ENCODE peak calls at places on chromosomes 6 and 20, in eight cellular contexts. D is NCI-H526 treated with DMSO at 0.1 percent for 48 hours; Q is cardiac fibroblast; P is GM23338; N is upper lobe of right lung; X is stimulated activated CD4-positive, alpha-beta T cell treated with anti-CD3 and anti-CD28 coated beads, Interleukin-2, amount 100 ng/mL, for 48 hours; E is CD8-positive, alpha-beta memory T cell; J is amniotic stem cell. H is an unnamed sample.

GRCh38 chr6:27251672-27252251 is 4.3 kb downstream of the PRSS16 start:
- DNase-seq in D (peak; percentile 45), Q (peak; percentile 52), P (peak; percentile 98), N (peak; percentile 94), X (peak; percentile 53), E (peak; percentile 53), J (no peak), H (peak; percentile 89)

GRCh38 chr6:150579611-150580010 is 20.1 kb upstream of the PLEKHG1 start:
- DNase-seq in D (no peak), Q (no peak), P (no peak), N (no peak), X (no peak), E (no peak), J (no peak), H (no peak)

GRCh38 chr20:57208198-57208597 is 58.2 kb downstream of the BMP7 start:
- DNase-seq in D (no peak), Q (no peak), P (no peak), N (no peak), X (no peak), E (no peak), J (no peak), H (no peak)

GRCh38 chr6:8069887-8070286 is 5.7 kb upstream of the BLOC1S5 start:
- DNase-seq in D (no peak), Q (no peak), P (no peak), N (no peak), X (no peak), E (no peak), J (no peak), H (no peak)

GRCh38 chr6:53424300-53424699 is 75.5 kb upstream of the ELOVL5 start:
- DNase-seq in D (no peak), Q (no peak), P (no peak), N (no peak), X (no peak), E (no peak), J (no peak), H (no peak)

GRCh38 chr6:122069933-122070332 is 329.5 kb upstream of the HSF2 start:
- DNase-seq in D (no peak), Q (no peak), P (no peak), N (no peak), X (no peak), E (no peak), J (no peak), H (no peak)

GRCh38 chr6:31826793-31827285 is 699 bp upstream of the HSPA1B start:
- DNase-seq in D (no peak), Q (peak; percentile 97), P (peak; percentile 83), N (peak; percentile 92), X (no peak), E (no peak), J (peak; percentile 76), H (no peak)

GRCh38 chr20:17648782-17649730 is 33.0 kb downstream of the RRBP1 start:
- DNase-seq in D (peak; percentile 41), Q (no peak), P (peak; percentile 47), N (peak; percentile 79), X (peak; percentile 12), E (no peak), J (no peak), H (no peak)

GRCh38 chr20:51625105-51625504 is 82.6 kb upstream of the NFATC2 start:
- DNase-seq in D (no peak), Q (no peak), P (no peak), N (no peak), X (no peak), E (no peak), J (no peak), H (no peak)

GRCh38 chr6:156336096-156336495 is 441.1 kb upstream of the ARID1B start:
- DNase-seq in D (no peak), Q (no peak), P (no peak), N (no peak), X (no peak), E (no peak), J (no peak), H (no peak)

GRCh38 chr6:62103186-62103859 is 182.7 kb downstream of the KHDRBS2 start:
- DNase-seq in D (no peak), Q (no peak), P (no peak), N (no peak), X (no peak), E (no peak), J (no peak), H (no peak)

GRCh38 chr6:106692112-106692822 is 62.9 kb downstream of the QRSL1 start:
- DNase-seq in D (no peak), Q (peak; percentile 40), P (peak; percentile 90), N (no peak), X (no peak), E (no peak), J (no peak), H (no peak)

GRCh38 chr20:62755817-62756724 is 40.2 kb upstream of the MRGBP start:
- DNase-seq in D (no peak), Q (no peak), P (no peak), N (no peak), X (no peak), E (no peak), J (no peak), H (no peak)

GRCh38 chr6:81086931-81087330 is 665.5 kb downstream of the TENT5A start:
- DNase-seq in D (no peak), Q (no peak), P (no peak), N (no peak), X (no peak), E (no peak), J (no peak), H (no peak)

GRCh38 chr6:141788096-141788495 is 344.6 kb upstream of the GJE1 start:
- DNase-seq in D (no peak), Q (no peak), P (no peak), N (no peak), X (no peak), E (no peak), J (no peak), H (no peak)

GRCh38 chr20:46439837-46440236 is 33.4 kb upstream of the ELMO2 start:
- DNase-seq in D (no peak), Q (no peak), P (no peak), N (no peak), X (no peak), E (no peak), J (no peak), H (no peak)

GRCh38 chr6:167750956-167751358 is 75.8 kb upstream of the AFDN start:
- DNase-seq in D (no peak), Q (no peak), P (peak; percentile 45), N (peak; percentile 89), X (no peak), E (no peak), J (no peak), H (peak; percentile 56)

GRCh38 chr6:76490456-76490855 is 418.0 kb upstream of the IMPG1 start:
- DNase-seq in D (no peak), Q (no peak), P (no peak), N (no peak), X (no peak), E (no peak), J (no peak), H (no peak)

GRCh38 chr20:51800769-51801219 is 1.5 kb downstream of the SALL4 start:
- DNase-seq in D (peak; percentile 25), Q (no peak), P (peak; percentile 51), N (no peak), X (no peak), E (no peak), J (no peak), H (peak; percentile 13)

GRCh38 chr6:105601541-105602174 is 198.8 kb upstream of the PREP start:
- DNase-seq in D (no peak), Q (peak; percentile 98), P (no peak), N (peak; percentile 62), X (peak; percentile 32), E (no peak), J (peak; percentile 92), H (no peak)

GRCh38 chr6:34575326-34575725 is 19.2 kb upstream of the SPDEF start:
- DNase-seq in D (no peak), Q (no peak), P (peak; percentile 62), N (peak; percentile 46), X (no peak), E (no peak), J (no peak), H (no peak)

GRCh38 chr6:130885392-130886192 is 58.4 kb downstream of the SMLR1 start:
- DNase-seq in D (peak; percentile 28), Q (peak; percentile 87), P (peak; percentile 88), N (no peak), X (peak; percentile 73), E (peak; percentile 62), J (peak; percentile 21), H (peak; percentile 74)

GRCh38 chr6:26383624-26384417 is 913 bp downstream of the BTN2A2 start:
- DNase-seq in D (no peak), Q (peak; percentile 43), P (peak; percentile 68), N (no peak), X (no peak), E (no peak), J (peak; percentile 27), H (no peak)

GRCh38 chr20:684676-685319 is 9.2 kb upstream of the SCRT2 start:
- DNase-seq in D (no peak), Q (no peak), P (no peak), N (no peak), X (no peak), E (no peak), J (no peak), H (no peak)

GRCh38 chr6:71468038-71468437 is 179.4 kb downstream of the OGFRL1 start:
- DNase-seq in D (no peak), Q (no peak), P (no peak), N (no peak), X (no peak), E (no peak), J (no peak), H (no peak)

GRCh38 chr6:36916159-36916558 is 30.4 kb downstream of the C6orf89 start:
- DNase-seq in D (no peak), Q (no peak), P (no peak), N (no peak), X (no peak), E (no peak), J (no peak), H (no peak)

GRCh38 chr6:7891098-7891872 is 19.3 kb downstream of the TXNDC5 start:
- DNase-seq in D (no peak), Q (no peak), P (no peak), N (no peak), X (no peak), E (no peak), J (no peak), H (no peak)

GRCh38 chr6:150269857-150270223 is 99.0 kb upstream of the IYD start:
- DNase-seq in D (no peak), Q (peak; percentile 18), P (no peak), N (no peak), X (no peak), E (no peak), J (no peak), H (no peak)

GRCh38 chr6:165662041-165662491 is 975 bp downstream of the PDE10A start:
- DNase-seq in D (no peak), Q (peak; percentile 71), P (peak; percentile 53), N (no peak), X (no peak), E (no peak), J (no peak), H (peak; percentile 47)

H was measured in progenitor cell of endocrine pancreas.